ENCODE peak calls at places on chromosomes 6 and 20, in four cellular contexts. O is HCT116, N is GM12878, L is H1. M is an unnamed sample.

GRCh38 chr6:13436691-13437568 is 50.5 kb downstream of the GFOD1 start:
- DNase-seq in L (no peak), O (no peak), N (no peak), M (no peak)

GRCh38 chr20:13412806-13413445 is 191.9 kb downstream of the ISM1 start:
- DNase-seq in O (no peak), L (no peak), N (no peak), M (no peak)

GRCh38 chr6:56282391-56282790 is 35.0 kb upstream of the COL21A1 start:
- DNase-seq in O (no peak), N (no peak), L (no peak), M (no peak)

GRCh38 chr6:36590237-36590636 is 3.9 kb upstream of the SRSF3 start:
- DNase-seq in O (peak), L (no peak), N (no peak), M (no peak)

GRCh38 chr6:3664641-3665041 is 86.9 kb downstream of the PXDC1 start:
- DNase-seq in N (no peak), O (no peak), L (no peak), M (no peak)

GRCh38 chr6:135853986-135854385 is 2.5 kb downstream of the PDE7B start:
- DNase-seq in N (no peak), O (no peak), L (no peak), M (no peak)

GRCh38 chr6:13404115-13404891 is 76.0 kb upstream of the TBC1D7 start:
- DNase-seq in O (no peak), N (no peak), L (no peak), M (no peak)

GRCh38 chr20:7523288-7523687 is 417.0 kb downstream of the HAO1 start:
- DNase-seq in O (no peak), N (no peak), L (no peak), M (no peak)

GRCh38 chr20:31712564-31713311 is 9.9 kb downstream of the BCL2L1 start:
- DNase-seq in O (peak), N (no peak), L (peak), M (peak)

GRCh38 chr6:45795678-45796077 is 220.0 kb downstream of the CLIC5 start:
- DNase-seq in N (no peak), O (no peak), L (no peak), M (no peak)

GRCh38 chr20:21357851-21358250 is 39.5 kb downstream of the NKX2-4 start:
- DNase-seq in N (no peak), L (no peak), O (no peak), M (no peak)

GRCh38 chr20:14775778-14776177 is 438.4 kb upstream of the FLRT3 start:
- DNase-seq in L (no peak), N (no peak), O (peak), M (no peak)

GRCh38 chr6:14763139-14763538 is 482.7 kb upstream of the JARID2 start:
- DNase-seq in N (no peak), O (no peak), L (no peak), M (peak)

GRCh38 chr6:149895702-149896310 is 2.1 kb downstream of the RAET1E start:
- DNase-seq in O (peak), L (no peak), N (no peak), M (peak)

GRCh38 chr6:22451960-22452359 is 117.4 kb upstream of the HDGFL1 start:
- DNase-seq in N (no peak), O (no peak), L (no peak), M (no peak)

GRCh38 chr6:43219814-43220213 is 9.5 kb downstream of the DNPH1 start:
- DNase-seq in N (no peak), O (no peak), L (no peak), M (peak)

GRCh38 chr20:53736122-53736756 is 142.6 kb upstream of the ZNF217 start:
- DNase-seq in L (no peak), O (no peak), N (no peak), M (no peak)

GRCh38 chr20:38049800-38050199 is 16.3 kb downstream of the RPRD1B start:
- DNase-seq in N (no peak), L (no peak), O (no peak), M (no peak)

GRCh38 chr20:33733654-33734576 is 2.1 kb downstream of the ZNF341 start:
- DNase-seq in N (peak), O (no peak), L (no peak), M (no peak)

GRCh38 chr20:49866051-49866450 is 49.3 kb downstream of the SPATA2 start:
- DNase-seq in N (peak), L (no peak), O (no peak), M (no peak)

GRCh38 chr20:59010995-59011873 is 4.2 kb upstream of the CTSZ start:
- DNase-seq in O (no peak), L (no peak), N (no peak), M (no peak)

GRCh38 chr6:135871878-135872277 is 20.4 kb downstream of the PDE7B start:
- DNase-seq in O (no peak), N (no peak), L (no peak), M (no peak)

GRCh38 chr20:39326050-39326449 is 363.9 kb downstream of the DHX35 start:
- DNase-seq in L (no peak), N (no peak), O (no peak), M (no peak)

DNA sequence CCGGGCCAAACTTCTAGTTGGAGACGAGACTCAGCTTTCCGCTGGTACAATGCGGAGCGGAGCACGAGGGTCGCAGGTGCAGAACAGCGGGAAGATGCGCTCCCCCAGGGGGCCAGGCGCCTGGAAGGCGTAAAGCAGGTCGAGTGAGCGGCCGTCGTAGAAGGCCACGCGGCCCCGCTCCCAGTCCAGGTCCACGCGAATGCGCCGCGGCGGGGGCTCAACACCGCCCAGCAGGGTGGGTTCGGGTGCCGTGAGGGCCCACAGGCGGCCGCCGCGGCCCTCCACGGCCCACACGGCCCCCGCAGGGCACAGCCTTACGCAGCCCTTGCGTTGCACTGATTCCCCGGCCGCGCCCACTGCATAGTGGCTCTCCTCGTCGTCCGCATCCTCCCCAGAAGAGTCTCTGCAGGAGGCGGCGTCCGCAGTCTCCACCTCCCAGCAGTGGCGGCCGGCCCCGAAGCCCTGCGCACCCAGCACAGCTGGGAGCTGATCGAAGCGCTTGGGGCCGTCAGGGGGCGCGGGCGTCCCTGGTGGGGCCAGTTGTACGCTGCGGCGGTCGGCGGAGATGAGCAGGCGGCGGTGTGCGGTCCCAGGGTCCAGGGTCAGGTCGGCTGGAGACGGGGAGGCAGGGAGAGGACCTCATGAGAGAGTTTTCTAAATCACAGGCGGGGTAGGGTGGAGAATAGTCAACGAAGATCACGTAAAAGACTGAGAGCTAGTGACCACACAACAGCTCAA is 4.3 kb downstream of the PPP1R11 start:
- DNase-seq in L (no peak), O (no peak), N (no peak), M (no peak)
- TF ChIP-seq EGR1 in L (no peak), O (no peak), N (no peak), M (no peak)

GRCh38 chr6:166581091-166581511 is 5.4 kb downstream of the RAMACL start:
- DNase-seq in N (no peak), L (no peak), O (no peak), M (no peak)
- TF ChIP-seq EGR1 in N (no peak), L (no peak), O (no peak), M (no peak)

GRCh38 chr6:128095362-128095761 is 194.5 kb upstream of the THEMIS start:
- DNase-seq in L (no peak), O (no peak), N (no peak), M (no peak)

GRCh38 chr6:128098000-128098581 is 197.2 kb upstream of the THEMIS start:
- DNase-seq in N (no peak), O (no peak), L (no peak), M (no peak)

GRCh38 chr6:128097019-128097418 is 196.2 kb upstream of the THEMIS start:
- DNase-seq in N (no peak), O (no peak), L (no peak), M (no peak)
- TF ChIP-seq EGR1 in N (no peak), O (no peak), L (no peak), M (no peak)

GRCh38 chr6:129134535-129134934 is 251.6 kb downstream of the LAMA2 start:
- DNase-seq in O (no peak), N (no peak), L (no peak), M (no peak)
- TF ChIP-seq EGR1 in O (no peak), N (no peak), L (no peak), M (no peak)

GRCh38 chr6:73497915-73498314 is 22.9 kb downstream of the EEF1A1 start:
- DNase-seq in O (no peak), N (no peak), L (no peak), M (no peak)
- TF ChIP-seq EGR1 in O (no peak), N (no peak), L (no peak), M (no peak)

DNA sequence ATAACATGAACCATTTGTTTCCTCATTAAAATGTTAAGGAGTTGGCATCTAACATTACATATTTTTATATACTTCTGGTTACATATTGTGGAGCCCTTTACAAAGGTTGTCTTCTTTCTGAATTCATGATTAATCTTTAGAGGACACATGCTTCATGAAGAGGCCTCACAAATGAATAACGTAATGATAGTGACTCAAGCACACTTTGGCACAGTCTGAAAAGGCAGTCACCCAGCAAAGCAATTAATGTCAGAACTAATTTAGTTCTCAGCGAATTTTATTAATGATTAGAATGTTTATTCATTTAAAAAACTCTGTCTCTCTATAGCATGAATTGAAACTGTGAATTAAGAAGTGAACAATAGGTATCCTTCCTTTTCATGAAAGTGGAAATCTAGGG is 854.2 kb downstream of the PHF3 start:
- DNase-seq in N (no peak), O (no peak), L (no peak), M (no peak)
- TF ChIP-seq EGR1 in N (no peak), O (no peak), L (no peak), M (no peak)

GRCh38 chr6:7008451-7008988 is 99.2 kb upstream of the RREB1 start:
- DNase-seq in N (no peak), O (no peak), L (peak), M (no peak)
- TF ChIP-seq EGR1 in N (no peak), O (no peak), L (no peak), M (no peak)

GRCh38 chr20:23125625-23126191 is 39.6 kb upstream of the CD93 start:
- DNase-seq in O (no peak), N (no peak), L (no peak), M (no peak)

GRCh38 chr20:23126281-23127061 is 40.3 kb upstream of the CD93 start:
- DNase-seq in N (no peak), O (no peak), L (no peak), M (no peak)

GRCh38 chr20:23129256-23129655 is 43.1 kb upstream of the CD93 start:
- DNase-seq in N (no peak), L (no peak), O (no peak), M (no peak)

GRCh38 chr20:23128461-23129125 is 42.5 kb upstream of the CD93 start:
- DNase-seq in N (no peak), L (no peak), O (no peak), M (no peak)

DNA sequence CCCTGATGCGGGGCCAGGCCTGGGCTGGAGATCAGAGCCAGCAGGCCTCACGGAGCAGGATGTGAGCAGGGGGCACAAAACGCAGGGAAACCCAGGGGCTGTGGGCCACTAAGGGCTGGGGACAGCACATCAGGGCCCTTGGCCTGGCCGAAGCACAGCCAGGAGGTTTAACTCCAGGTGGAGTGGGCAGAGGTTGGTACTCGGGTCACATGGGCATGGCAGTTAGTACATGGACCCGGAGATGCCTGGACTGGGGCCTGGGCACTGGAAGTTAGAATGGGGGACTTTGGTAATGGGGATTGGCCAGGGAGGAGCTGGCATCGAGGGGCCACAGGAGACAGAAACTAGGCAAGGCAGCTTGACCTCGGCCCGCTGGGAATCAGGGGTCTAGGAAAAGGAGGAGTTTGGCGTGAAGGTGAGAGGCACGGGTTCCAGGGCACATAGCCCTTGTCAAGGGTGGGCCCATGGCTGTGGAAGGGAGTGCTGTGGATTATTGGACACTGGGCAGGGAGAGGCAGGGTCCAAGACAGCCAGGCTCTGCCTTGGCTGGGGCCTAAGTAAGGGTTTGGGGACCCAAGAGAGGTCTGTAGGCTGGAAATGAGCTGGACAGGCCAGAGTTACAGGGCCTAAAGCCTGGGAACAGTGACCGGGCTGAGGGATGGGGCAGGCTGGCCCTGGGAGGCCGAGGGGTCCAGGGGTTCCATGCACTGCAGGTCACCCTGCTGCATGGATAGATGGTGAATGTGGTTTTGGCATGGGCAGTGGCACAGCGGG is 41.6 kb upstream of the CD93 start:
- DNase-seq in L (no peak), O (no peak), N (no peak), M (no peak)
- TF ChIP-seq EGR1 in L (no peak), O (no peak), N (no peak), M (no peak)

M was measured in K562.